ENCODE peak calls at places on chromosomes 7 and 10, in ten cellular contexts. U, F, K, S, B, Q, G, M, W and J are unnamed samples.

GRCh38 chr7:101240226-101241014 is 2.8 kb upstream of the CLDN15 start:
- DNase-seq in U (no peak), F (no peak), K (peak), S (no peak), B (no peak), Q (no peak), G (no peak), M (no peak), W (no peak), J (no peak)

GRCh38 chr10:68096913-68097509 is 12.3 kb upstream of the MYPN start:
- DNase-seq in U (no peak), F (peak), K (peak), S (no peak), B (no peak), Q (no peak), G (peak), M (no peak), W (peak), J (peak)

GRCh38 chr7:47361746-47362215 is 220.1 kb downstream of the TNS3 start:
- DNase-seq in U (peak), F (peak), K (no peak), S (no peak), B (no peak), Q (no peak), G (peak), M (no peak), W (peak), J (peak)

GRCh38 chr7:18239212-18239611 is 211.6 kb upstream of the PRPS1L1 start:
- DNase-seq in U (no peak), F (no peak), K (no peak), S (no peak), B (no peak), Q (no peak), G (no peak), M (no peak), W (no peak), J (no peak)

GRCh38 chr10:114850126-114850525 is 28.5 kb downstream of the FHIP2A start:
- DNase-seq in U (no peak), F (no peak), K (no peak), S (no peak), B (no peak), Q (no peak), G (no peak), M (no peak), W (no peak), J (no peak)

GRCh38 chr7:46972205-46972604 is 609.7 kb downstream of the TNS3 start:
- DNase-seq in U (no peak), F (peak), K (no peak), S (no peak), B (no peak), Q (no peak), G (peak), M (no peak), W (peak), J (peak)

GRCh38 chr10:86100581-86101061 is 266.0 kb downstream of the GRID1 start:
- DNase-seq in U (no peak), F (no peak), K (no peak), S (peak), B (no peak), Q (no peak), G (peak), M (no peak), W (no peak), J (no peak)

GRCh38 chr7:24349339-24349738 is 65.3 kb downstream of the NPY start:
- DNase-seq in U (no peak), F (no peak), K (no peak), S (no peak), B (no peak), Q (no peak), G (no peak), M (no peak), W (no peak), J (no peak)

GRCh38 chr10:119762035-119762434 is 36.2 kb downstream of the INPP5F start:
- DNase-seq in U (no peak), F (no peak), K (no peak), S (no peak), B (no peak), Q (no peak), G (no peak), M (no peak), W (no peak), J (no peak)